ENCODE peak calls at places on chromosomes 1 and 21, in four cellular contexts. J is pancreas, G is IMR-90, M is GM23248. I is an unnamed sample.

GRCh38 chr21:15430023-15430422 is 299.8 kb upstream of the USP25 start:
- DNase-seq in J (no peak), G (no peak), M (peak; percentile 52), I (no peak)

GRCh38 chr1:7356079-7356478 is 415.0 kb upstream of the VAMP3 start:
- DNase-seq in J (no peak), G (no peak), M (no peak), I (no peak)

GRCh38 chr1:156583821-156584622 is 4.5 kb downstream of the TTC24 start:
- DNase-seq in J (peak; percentile 57), G (peak; percentile 84), M (peak; percentile 77), I (peak; percentile 49)

GRCh38 chr1:64838486-64838885 is 93.6 kb downstream of the RAVER2 start:
- DNase-seq in J (no peak), G (no peak), M (no peak), I (no peak)

GRCh38 chr1:63601912-63602311 is 8.7 kb downstream of the PGM1 start:
- DNase-seq in J (no peak), G (no peak), M (no peak), I (no peak)

GRCh38 chr1:226332947-226333346 is 24.0 kb upstream of the LIN9 start:
- DNase-seq in J (no peak), G (no peak), M (peak; percentile 18), I (no peak)

GRCh38 chr1:186950547-186950946 is 121.8 kb downstream of the PLA2G4A start:
- DNase-seq in J (no peak), G (peak; percentile 31), M (peak; percentile 54), I (no peak)

GRCh38 chr21:45522986-45523385 is 19.3 kb downstream of the SLC19A1 start:
- DNase-seq in J (no peak), G (no peak), M (no peak), I (no peak)

GRCh38 chr1:51569284-51570062 is 47.4 kb upstream of the OSBPL9 start:
- DNase-seq in J (peak; percentile 42), G (peak; percentile 82), M (peak; percentile 90), I (peak; percentile 24)

GRCh38 chr1:232873412-232873811 is 68.2 kb downstream of the MAP10 start:
- DNase-seq in J (no peak), G (no peak), M (no peak), I (no peak)

GRCh38 chr1:191993549-191993948 is 164.7 kb upstream of the RGS18 start:
- DNase-seq in J (no peak), G (peak; percentile 61), M (no peak), I (no peak)

GRCh38 chr1:67597336-67597735 is 87.7 kb upstream of the GADD45A start:
- DNase-seq in J (no peak), G (peak; percentile 34), M (no peak), I (no peak)

GRCh38 chr1:3731951-3732746 is 20.1 kb upstream of the CCDC27 start:
- DNase-seq in J (no peak), G (no peak), M (no peak), I (no peak)

GRCh38 chr1:53949651-53950050 is 3.5 kb downstream of the LRRC42 start:
- DNase-seq in J (no peak), G (no peak), M (no peak), I (no peak)

GRCh38 chr1:31704261-31705079 is 653 bp upstream of the COL16A1 start:
- DNase-seq in J (peak; percentile 36), G (peak; percentile 70), M (peak; percentile 89), I (no peak)

GRCh38 chr1:32066489-32066873 is 6.3 kb upstream of the TMEM39B start:
- DNase-seq in J (peak; percentile 60), G (peak; percentile 79), M (peak; percentile 57), I (peak; percentile 14)

GRCh38 chr1:94119796-94120590 is 955 bp downstream of the ABCA4 start:
- DNase-seq in J (no peak), G (peak; percentile 23), M (peak; percentile 35), I (no peak)

GRCh38 chr1:208029381-208030319 is 118.7 kb upstream of the CD34 start:
- DNase-seq in J (no peak), G (peak; percentile 74), M (peak; percentile 87), I (no peak)

GRCh38 chr1:38194486-38194885 is 147.9 kb upstream of the POU3F1 start:
- DNase-seq in J (no peak), G (no peak), M (no peak), I (no peak)

GRCh38 chr1:159000627-159001026 is 9.1 kb upstream of the IFI16 start:
- DNase-seq in J (peak; percentile 59), G (peak; percentile 94), M (peak; percentile 95), I (no peak)

GRCh38 chr1:11055676-11056075 is 4.1 kb downstream of the SRM start:
- DNase-seq in J (no peak), G (no peak), M (no peak), I (no peak)

GRCh38 chr1:37420461-37420860 is 53.9 kb upstream of the ZC3H12A start:
- DNase-seq in J (no peak), G (no peak), M (peak; percentile 10), I (no peak)

GRCh38 chr1:171929121-171929520 is 87.8 kb downstream of the DNM3 start:
- DNase-seq in J (no peak), G (no peak), M (no peak), I (no peak)

GRCh38 chr1:169722784-169723183 is 11.1 kb downstream of the SELE start:
- DNase-seq in J (no peak), G (no peak), M (no peak), I (no peak)

GRCh38 chr1:58971629-58972140 is 187.8 kb upstream of the JUN start:
- DNase-seq in J (peak; percentile 65), G (peak; percentile 37), M (peak; percentile 49), I (no peak)

GRCh38 chr1:28507646-28508434 is 2.0 kb downstream of the RCC1 start:
- DNase-seq in J (no peak), G (no peak), M (peak; percentile 27), I (peak; percentile 35)

GRCh38 chr1:40884055-40884795 is 22.1 kb upstream of the CITED4 start:
- DNase-seq in J (no peak), G (no peak), M (peak; percentile 29), I (no peak)

GRCh38 chr1:27342391-27342777 is 562 bp downstream of the SYTL1 start:
- DNase-seq in J (no peak), G (no peak), M (no peak), I (no peak)

GRCh38 chr1:230749150-230749549 is 2.0 kb downstream of the CAPN9 start:
- DNase-seq in J (no peak), G (no peak), M (no peak), I (no peak)

GRCh38 chr1:29245876-29246275 is 9.6 kb downstream of the PTPRU start:
- DNase-seq in J (no peak), G (peak; percentile 53), M (peak; percentile 39), I (no peak)

GRCh38 chr1:36835017-36835695 is 199.2 kb downstream of the GRIK3 start:
- DNase-seq in J (no peak), G (no peak), M (no peak), I (no peak)

GRCh38 chr21:26169611-26170470 is 729 bp downstream of the APP start:
- DNase-seq in J (peak; percentile 60), G (peak; percentile 65), M (peak; percentile 80), I (peak; percentile 65)

GRCh38 chr1:212607206-212607923 is 1.2 kb upstream of the ATF3 start:
- DNase-seq in J (peak; percentile 71), G (no peak), M (no peak), I (no peak)

GRCh38 chr1:230495021-230495550 is 69.0 kb upstream of the PGBD5 start:
- DNase-seq in J (no peak), G (no peak), M (no peak), I (no peak)

GRCh38 chr1:168488153-168488552 is 55.6 kb downstream of the XCL2 start:
- DNase-seq in J (no peak), G (peak; percentile 25), M (peak; percentile 72), I (no peak)

GRCh38 chr1:13664451-13664850 is 35.5 kb upstream of the PRDM2 start:
- DNase-seq in J (no peak), G (no peak), M (no peak), I (no peak)
- H3K4me1 ChIP-seq in J (no peaks in the 10 kb centered on the region), G (no peaks in the 10 kb centered on the region), M (peaks cover 12% of the 10 kb centered on the region), I (no peaks in the 10 kb centered on the region)

DNA sequence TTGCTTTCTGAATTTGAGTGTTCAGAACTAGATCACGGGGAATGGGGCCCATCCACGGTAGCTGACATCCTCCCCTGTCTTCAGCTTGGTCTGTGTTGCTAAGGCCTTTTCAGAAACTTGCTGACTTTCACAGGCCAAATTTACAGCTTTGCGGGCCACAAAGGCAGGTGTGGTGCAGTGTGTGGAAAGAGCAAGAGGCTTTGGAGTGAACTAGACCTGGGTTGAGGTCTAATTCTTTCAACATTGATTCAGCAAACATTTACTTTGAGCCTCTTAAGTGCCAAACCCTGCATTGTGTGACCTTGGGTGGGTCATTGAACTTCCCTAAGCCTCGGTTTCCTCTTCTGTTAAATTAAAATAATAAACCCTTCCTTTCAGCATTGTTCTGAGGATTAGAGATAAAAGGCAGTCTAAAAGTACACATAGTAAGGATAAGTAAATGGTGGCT is 24.3 kb downstream of the STPG1 start:
- DNase-seq in J (no peak), G (no peak), M (no peak), I (no peak)
- H3K4me1 ChIP-seq in J (no peaks in the 10 kb centered on the region), G (peaks cover 15% of the 10 kb centered on the region), M (peaks cover 54% of the 10 kb centered on the region), I (peaks cover 12% of the 10 kb centered on the region)

DNA sequence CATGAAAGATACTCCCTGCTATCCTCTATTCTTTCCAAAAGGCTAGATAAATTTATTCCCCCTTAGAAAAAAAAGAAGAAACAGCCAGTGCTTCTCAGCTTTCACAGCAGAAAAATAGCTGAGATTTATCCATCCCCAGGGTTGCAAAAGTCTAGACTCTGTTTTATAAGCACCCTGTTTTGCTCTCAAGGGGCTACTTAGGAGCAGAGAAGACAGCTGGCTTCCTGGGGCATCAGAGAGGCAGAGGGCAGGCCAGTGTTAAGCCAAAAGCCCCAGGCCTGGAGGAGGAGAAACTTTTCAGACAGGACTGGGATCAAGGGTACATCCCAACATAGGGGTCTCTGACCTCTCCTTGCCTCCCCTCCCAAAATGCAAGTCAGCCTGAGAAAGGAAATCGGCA is 3.9 kb downstream of the LAMB3 start:
- DNase-seq in J (no peak), G (no peak), M (no peak), I (no peak)
- H3K4me1 ChIP-seq in J (peaks cover 43% of the 10 kb centered on the region), G (peaks cover 29% of the 10 kb centered on the region), M (peaks cover 34% of the 10 kb centered on the region), I (no peaks in the 10 kb centered on the region)

GRCh38 chr1:224497714-224498573 is 63.3 kb upstream of the WDR26 start:
- DNase-seq in J (peak; percentile 32), G (peak; percentile 90), M (peak; percentile 95), I (no peak)
- H3K4me1 ChIP-seq in J (peaks cover 9% of the 10 kb centered on the region), G (peaks cover 22% of the 10 kb centered on the region), M (peaks cover 35% of the 10 kb centered on the region), I (no peaks in the 10 kb centered on the region)

GRCh38 chr1:9827558-9828185 is 3.9 kb upstream of the CLSTN1 start:
- DNase-seq in J (no peak), G (no peak), M (peak; percentile 85), I (no peak)
- H3K4me1 ChIP-seq in J (peaks cover 11% of the 10 kb centered on the region), G (peaks cover 2% of the 10 kb centered on the region), M (peaks cover 29% of the 10 kb centered on the region), I (peaks cover 15% of the 10 kb centered on the region)